ENCODE peak calls at places on chromosomes 2 and 18, in seven cellular contexts. T, O, D, S, C, J and U are unnamed samples.

GRCh38 chr18:63844254-63844653 is 43.3 kb upstream of the SERPINB2 start:
- DNase-seq in C (peak; percentile 69), T (no peak), S (no peak), J (no peak), O (no peak), D (peak; percentile 52), U (no peak)

GRCh38 chr2:192286093-192286701 is 91.5 kb upstream of the TMEFF2 start:
- DNase-seq in S (no peak), T (no peak), O (no peak), D (peak; percentile 14), C (peak; percentile 80), J (no peak), U (no peak)

GRCh38 chr2:233062946-233063268 is 2.8 kb downstream of the INPP5D start:
- DNase-seq in O (no peak), S (no peak), J (peak; percentile 79), T (no peak), D (no peak), C (no peak), U (no peak)

GRCh38 chr18:7388752-7389151 is 157.9 kb downstream of the LRRC30 start:
- DNase-seq in J (no peak), O (no peak), S (no peak), T (no peak), D (no peak), C (no peak), U (no peak)

GRCh38 chr2:165277295-165277694 is 38.1 kb downstream of the SCN2A start:
- DNase-seq in J (no peak), D (no peak), T (no peak), C (peak; percentile 19), S (no peak), O (no peak), U (no peak)

GRCh38 chr2:60119778-60120177 is 433.7 kb downstream of the BCL11A start:
- DNase-seq in C (no peak), T (no peak), D (no peak), J (no peak), S (no peak), O (no peak), U (no peak)

GRCh38 chr2:31371691-31372090 is 42.9 kb downstream of the XDH start:
- DNase-seq in O (no peak), T (no peak), C (no peak), D (no peak), S (no peak), J (no peak), U (no peak)

GRCh38 chr2:6971502-6971901 is 54.3 kb downstream of the RNF144A start:
- DNase-seq in J (no peak), T (no peak), D (no peak), O (no peak), C (no peak), S (no peak), U (no peak)

GRCh38 chr18:25786778-25787177 is 303.6 kb downstream of the SS18 start:
- DNase-seq in O (no peak), D (no peak), C (peak; percentile 82), S (no peak), J (no peak), T (no peak), U (no peak)

GRCh38 chr2:127770973-127771735 is 39.8 kb downstream of the WDR33 start:
- DNase-seq in J (no peak), D (no peak), S (no peak), T (no peak), O (no peak), C (peak; percentile 97), U (no peak)

GRCh38 chr2:67456441-67456840 is 59.3 kb downstream of the ETAA1 start:
- DNase-seq in J (no peak), D (no peak), T (no peak), C (no peak), S (no peak), O (no peak), U (no peak)

GRCh38 chr2:2024751-2025481 is 280.6 kb upstream of the PXDN start:
- DNase-seq in S (no peak), D (no peak), T (no peak), O (no peak), C (no peak), J (no peak), U (no peak)

GRCh38 chr2:209391776-209392401 is 32.0 kb upstream of the MAP2 start:
- DNase-seq in S (no peak), D (no peak), T (no peak), O (no peak), C (peak; percentile 58), J (no peak), U (no peak)

GRCh38 chr2:42196403-42197267 is 27.5 kb downstream of the EML4 start:
- DNase-seq in S (peak; percentile 17), J (no peak), D (peak; percentile 45), C (peak; percentile 63), O (no peak), T (no peak), U (no peak)

GRCh38 chr2:160144278-160144990 is 55.6 kb downstream of the ITGB6 start:
- DNase-seq in J (no peak), O (no peak), C (no peak), S (no peak), D (no peak), T (no peak), U (no peak)

GRCh38 chr2:64695656-64696310 is 42.1 kb upstream of the SERTAD2 start:
- DNase-seq in C (peak; percentile 46), O (no peak), J (no peak), T (no peak), D (no peak), S (no peak), U (no peak)

GRCh38 chr2:189826039-189826438 is 41.8 kb downstream of the PMS1 start:
- DNase-seq in O (no peak), S (no peak), T (no peak), C (no peak), D (no peak), J (no peak), U (no peak)
- TF ChIP-seq CTCF in O (no peak), S (no peak), T (no peak), C (no peak), D (no peak), J (no peak), U (no peak)

GRCh38 chr18:59660976-59661743 is 36.1 kb downstream of the CCBE1 start:
- DNase-seq in C (peak; percentile 80), S (no peak), T (no peak), J (no peak), D (no peak), O (no peak), U (no peak)
- TF ChIP-seq CTCF in C (no peak), S (no peak), T (no peak), J (no peak), D (no peak), O (no peak), U (no peak)

GRCh38 chr2:153575171-153575853 is 96.8 kb upstream of the RPRM start:
- DNase-seq in C (no peak), O (peak; percentile 10), J (no peak), T (no peak), S (no peak), D (peak; percentile 4), U (no peak)
- TF ChIP-seq CTCF in C (no peak), O (no peak), J (no peak), T (no peak), S (no peak), D (peak; percentile 9), U (no peak)

GRCh38 chr2:26843041-26843440 is 4.9 kb upstream of the DPYSL5 start:
- DNase-seq in D (no peak), J (no peak), O (no peak), S (no peak), C (no peak), T (no peak), U (no peak)

GRCh38 chr2:26838121-26838906 is 9.6 kb upstream of the DPYSL5 start:
- DNase-seq in D (no peak), O (no peak), J (no peak), S (no peak), C (peak; percentile 46), T (no peak), U (no peak)

GRCh38 chr2:26846334-26846863 is 1.5 kb upstream of the DPYSL5 start:
- DNase-seq in S (peak; percentile 36), O (peak; percentile 80), C (peak; percentile 81), J (peak; percentile 88), T (peak; percentile 54), D (peak; percentile 77), U (peak; percentile 73)

GRCh38 chr2:26845021-26845420 is 2.9 kb upstream of the DPYSL5 start:
- DNase-seq in S (no peak), J (no peak), D (no peak), T (no peak), O (no peak), C (no peak), U (no peak)

GRCh38 chr2:26840937-26841610 is 6.9 kb upstream of the DPYSL5 start:
- DNase-seq in S (no peak), C (peak; percentile 10), D (peak; percentile 17), T (no peak), O (no peak), J (no peak), U (no peak)
- TF ChIP-seq CTCF in S (no peak), C (peak; percentile 23), D (no peak), T (no peak), O (no peak), J (no peak), U (no peak)

GRCh38 chr18:57122906-57123510 is 23.9 kb upstream of the BOD1L2 start:
- DNase-seq in O (no peak), D (no peak), T (no peak), J (no peak), S (no peak), C (no peak), U (no peak)

GRCh38 chr18:57116598-57117132 is 30.2 kb upstream of the BOD1L2 start:
- DNase-seq in S (no peak), O (no peak), J (no peak), D (no peak), T (no peak), C (no peak), U (no peak)

GRCh38 chr18:57125627-57126026 is 21.3 kb upstream of the BOD1L2 start:
- DNase-seq in J (no peak), T (no peak), O (no peak), S (no peak), D (no peak), C (no peak), U (no peak)

DNA sequence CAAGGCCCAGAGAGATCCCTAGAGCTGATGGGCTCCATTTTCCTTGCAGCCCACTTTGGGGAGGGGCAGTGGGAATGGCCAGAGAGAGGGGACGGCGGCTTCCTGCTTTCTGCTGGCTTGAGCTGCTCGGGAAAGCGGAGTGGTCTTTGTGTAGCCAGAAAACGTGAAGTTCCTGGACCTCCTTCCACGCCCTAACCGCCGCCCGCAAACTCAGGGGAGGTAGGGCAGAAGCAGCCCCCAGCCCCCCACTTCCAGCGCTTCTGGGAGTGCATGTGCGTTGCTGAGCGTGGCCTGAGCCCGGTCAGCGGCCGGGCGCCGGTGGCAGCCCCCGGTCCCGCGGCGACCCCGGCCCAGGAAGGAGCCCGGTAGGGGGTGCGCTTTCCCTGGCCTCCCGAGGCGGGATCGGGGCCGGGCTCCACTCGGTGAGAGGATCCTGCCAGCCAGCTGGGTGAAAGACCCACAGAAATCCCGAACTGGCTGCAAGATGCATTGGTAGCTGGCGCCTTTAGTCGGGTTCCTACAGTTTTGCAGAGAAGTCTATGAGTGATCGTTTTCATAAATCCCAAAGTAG is 25.3 kb upstream of the BOD1L2 start:
- DNase-seq in O (no peak), J (no peak), D (no peak), C (no peak), T (no peak), S (no peak), U (no peak)
- TF ChIP-seq CTCF in O (no peak), J (no peak), D (no peak), C (no peak), T (no peak), S (no peak), U (no peak)